ENCODE peak calls at places on chromosomes 13 and 19, in five cellular contexts. M, P, X, Q and I are unnamed samples.

GRCh38 chr13:108963846-108964600 is 334.6 kb downstream of the MYO16 start:
- DNase-seq in M (peak; percentile 76), P (peak; percentile 18), X (no peak), Q (no peak), I (peak; percentile 38)

GRCh38 chr19:584240-585001 is 5.3 kb upstream of the HCN2 start:
- DNase-seq in Q (peak; percentile 45), M (peak; percentile 27), P (peak; percentile 61), X (peak; percentile 82), I (peak; percentile 47)

GRCh38 chr13:109148243-109148642 is 518.8 kb downstream of the MYO16 start:
- DNase-seq in M (peak; percentile 87), X (no peak), P (no peak), Q (no peak), I (peak; percentile 20)

GRCh38 chr13:106997219-106997618 is 429.3 kb upstream of the ARGLU1 start:
- DNase-seq in Q (no peak), P (no peak), X (no peak), M (peak; percentile 17), I (no peak)

GRCh38 chr13:111429064-111429558 is 108.7 kb downstream of the TEX29 start:
- DNase-seq in Q (no peak), M (peak; percentile 18), P (peak; percentile 12), X (no peak), I (peak; percentile 16)

GRCh38 chr19:41442473-41443360 is at the start of gene ERICH4:
- DNase-seq in X (no peak), P (no peak), Q (no peak), M (no peak), I (no peak)

GRCh38 chr19:19661141-19661674 is 2.3 kb downstream of the ATP13A1 start:
- DNase-seq in X (no peak), Q (no peak), M (no peak), P (no peak), I (no peak)

GRCh38 chr13:42878721-42879120 is 97.3 kb downstream of the FAM216B start:
- DNase-seq in M (no peak), X (no peak), Q (no peak), P (peak; percentile 68), I (no peak)

GRCh38 chr19:11421607-11422098 is 2.5 kb upstream of the RGL3 start:
- DNase-seq in M (no peak), X (peak; percentile 70), Q (peak; percentile 11), P (peak; percentile 24), I (no peak)

GRCh38 chr13:62209539-62209938 is 793.9 kb upstream of the PCDH20 start:
- DNase-seq in M (no peak), X (no peak), P (no peak), Q (peak; percentile 89), I (no peak)

GRCh38 chr13:42633495-42633894 is 59.5 kb downstream of the TNFSF11 start:
- DNase-seq in Q (no peak), P (no peak), X (no peak), M (peak; percentile 6), I (no peak)

GRCh38 chr19:53308339-53308811 is 25.2 kb upstream of the ZNF845 start:
- DNase-seq in X (no peak), M (no peak), Q (no peak), P (no peak), I (peak; percentile 22)

GRCh38 chr19:58581227-58582141 is 8.3 kb upstream of the MZF1 start:
- DNase-seq in Q (no peak), X (peak; percentile 93), P (peak; percentile 90), M (peak; percentile 91), I (peak; percentile 91)

GRCh38 chr13:110337287-110337686 is 30.2 kb downstream of the COL4A2 start:
- DNase-seq in P (no peak), X (peak; percentile 54), Q (no peak), M (no peak), I (no peak)

GRCh38 chr19:6273701-6274601 is 5.8 kb downstream of the MLLT1 start:
- DNase-seq in M (peak; percentile 88), P (peak; percentile 93), X (peak; percentile 93), Q (no peak), I (peak; percentile 94)

GRCh38 chr13:51523082-51523518 is 61.2 kb upstream of the WDFY2 start:
- DNase-seq in P (peak; percentile 78), Q (no peak), M (peak; percentile 69), X (peak; percentile 51), I (peak; percentile 79)

GRCh38 chr13:90360785-90361184 is 986.7 kb upstream of the MIR17HG start:
- DNase-seq in M (no peak), X (no peak), P (no peak), Q (no peak), I (no peak)

GRCh38 chr13:26727633-26728032 is 33.0 kb downstream of the GPR12 start:
- DNase-seq in X (no peak), M (no peak), Q (no peak), P (no peak), I (no peak)

GRCh38 chr13:65188691-65189090 is 2041.4 kb downstream of the PCDH9 start:
- DNase-seq in M (no peak), Q (no peak), P (no peak), X (no peak), I (no peak)

GRCh38 chr19:45152504-45153338 is 8.1 kb downstream of the NKPD1 start:
- DNase-seq in X (peak; percentile 67), Q (no peak), P (peak; percentile 66), M (peak; percentile 40), I (peak; percentile 54)

GRCh38 chr13:71210861-71211260 is 656.1 kb downstream of the DACH1 start:
- DNase-seq in P (no peak), M (no peak), Q (no peak), X (no peak), I (no peak)

GRCh38 chr19:2308114-2308556 is at the start of gene LINGO3:
- DNase-seq in P (no peak), X (no peak), Q (no peak), M (no peak), I (no peak)

GRCh38 chr13:51002736-51003135 is 93.1 kb downstream of the RNASEH2B start:
- DNase-seq in X (no peak), Q (no peak), M (no peak), P (no peak), I (no peak)

GRCh38 chr19:6270076-6270745 is 9.6 kb downstream of the MLLT1 start:
- DNase-seq in P (no peak), X (no peak), M (no peak), Q (no peak), I (no peak)

GRCh38 chr19:51777570-51778460 is 16.8 kb downstream of the FPR2 start:
- DNase-seq in X (peak; percentile 68), Q (peak; percentile 46), P (peak; percentile 97), M (peak; percentile 80), I (peak; percentile 96)

GRCh38 chr13:63088226-63088625 is 1672.6 kb upstream of the PCDH20 start:
- DNase-seq in M (peak; percentile 59), Q (no peak), X (no peak), P (peak; percentile 16), I (peak; percentile 29)

GRCh38 chr13:33615436-33615835 is 202.5 kb upstream of the RFC3 start:
- DNase-seq in X (no peak), Q (no peak), P (no peak), M (no peak), I (no peak)

GRCh38 chr13:110006304-110006703 is 219.9 kb upstream of the IRS2 start:
- DNase-seq in Q (no peak), M (peak; percentile 32), X (no peak), P (peak; percentile 46), I (peak; percentile 63)

GRCh38 chr19:10404888-10405808 is 1.8 kb upstream of the CDC37 start:
- DNase-seq in M (no peak), Q (no peak), X (no peak), P (no peak), I (no peak)

GRCh38 chr19:42250666-42251531 is 4.0 kb downstream of the ERF start:
- DNase-seq in M (peak; percentile 50), X (no peak), P (peak; percentile 63), Q (peak; percentile 4), I (peak; percentile 51)

GRCh38 chr19:18712981-18713380 is 29.5 kb downstream of the CRTC1 start:
- DNase-seq in Q (no peak), M (peak; percentile 31), P (peak; percentile 45), X (no peak), I (peak; percentile 16)

GRCh38 chr19:22332924-22333323 is 46.7 kb downstream of the ZNF729 start:
- DNase-seq in P (no peak), X (no peak), Q (no peak), M (no peak), I (no peak)

GRCh38 chr13:66222926-66223325 is 1007.2 kb downstream of the PCDH9 start:
- DNase-seq in Q (peak; percentile 71), X (no peak), P (no peak), M (no peak), I (no peak)
- TF ChIP-seq CTCF in Q (no peak), X (no peak), P (no peak), M (no peak), I (no peak)

GRCh38 chr19:29303035-29303706 is 90.2 kb upstream of the UQCRFS1 start:
- DNase-seq in X (no peak), Q (no peak), M (no peak), P (no peak), I (no peak)
- H3K4me3 ChIP-seq in X (no peak overlapping the region), Q (no peak overlapping the region), M (no peak overlapping the region), P (no peak overlapping the region), I (no peak overlapping the region)

GRCh38 chr19:7739211-7739752 is 7.4 kb upstream of the CLEC4G start:
- DNase-seq in M (no peak), X (no peak), Q (no peak), P (no peak), I (no peak)
- TF ChIP-seq CTCF in M (no peak), X (no peak), Q (no peak), P (no peak), I (no peak)

GRCh38 chr19:5229778-5230165 is 110.8 kb downstream of the PTPRS start:
- DNase-seq in P (no peak), M (no peak), X (no peak), Q (no peak), I (no peak)
- H3K4me3 ChIP-seq in P (no peak overlapping the region), M (no peak overlapping the region), X (peak overlapping the region; percentile 11), Q (no peak overlapping the region), I (no peak overlapping the region)

GRCh38 chr19:48085904-48086864 is 24.4 kb downstream of the PLA2G4C start:
- DNase-seq in M (no peak), X (no peak), Q (no peak), P (no peak), I (no peak)
- TF ChIP-seq CTCF in M (no peak), X (no peak), Q (peak; percentile 22), P (no peak), I (no peak)

DNA sequence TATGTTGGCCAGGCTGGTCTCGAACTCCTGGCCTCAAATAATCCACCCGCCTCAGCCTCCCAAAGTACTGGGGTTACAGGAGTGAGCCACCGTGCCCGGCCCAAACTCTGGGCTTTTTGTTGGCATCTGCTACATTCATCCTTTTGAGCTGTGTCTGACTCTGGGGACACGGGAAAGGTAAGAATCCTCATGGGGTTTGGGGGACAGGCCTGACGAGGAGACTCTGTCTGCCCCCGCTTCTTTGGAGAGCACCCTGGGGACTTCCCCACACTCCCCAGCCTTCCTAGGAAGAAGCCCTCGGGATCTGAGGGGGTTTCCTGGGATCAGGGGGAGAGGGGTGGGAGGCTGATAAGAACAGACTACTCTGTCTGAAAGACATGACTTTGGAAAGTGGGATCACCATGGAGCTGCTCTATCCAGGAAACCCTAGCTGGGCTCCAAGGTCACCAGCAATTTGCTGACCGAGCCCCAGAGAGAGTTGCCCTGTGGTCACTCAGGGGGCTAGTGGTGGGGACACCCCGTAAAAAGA is 8.1 kb upstream of the FCER2 start:
- DNase-seq in X (no peak), P (no peak), Q (no peak), M (no peak), I (no peak)
- H3K4me3 ChIP-seq in X (no peak overlapping the region), P (no peak overlapping the region), Q (no peak overlapping the region), M (no peak overlapping the region), I (no peak overlapping the region)

GRCh38 chr13:91805605-91806004 is 407.2 kb downstream of the GPC5 start:
- DNase-seq in P (no peak), X (no peak), Q (no peak), M (no peak), I (peak; percentile 3)
- TF ChIP-seq CTCF in P (no peak), X (no peak), Q (no peak), M (no peak), I (peak; percentile 13)